ENCODE peak calls at places on chromosomes 11 and 22, in five cellular contexts. C is NCI-H460, R is non-pigmented ciliary epithelial cell, A is brain microvascular endothelial cell, S is MM.1S. J is an unnamed sample.

GRCh38 chr22:35476341-35476740 is 64.3 kb upstream of the RASD2 start:
- DNase-seq in C (no peak), R (no peak), A (peak), S (no peak), J (no peak)

GRCh38 chr22:19766506-19767426 is 6.2 kb downstream of the TBX1 start:
- DNase-seq in C (no peak), R (no peak), A (peak), S (peak), J (no peak)

GRCh38 chr11:94826415-94826814 is 58.3 kb downstream of the AMOTL1 start:
- DNase-seq in C (no peak), R (no peak), A (no peak), S (no peak), J (no peak)

GRCh38 chr22:50656122-50657070 is 16.2 kb upstream of the SHANK3 start:
- DNase-seq in C (no peak), R (no peak), A (no peak), S (no peak), J (no peak)

GRCh38 chr11:65726660-65727059 is 6.1 kb upstream of the RNASEH2C start:
- DNase-seq in C (no peak), R (no peak), A (no peak), S (no peak), J (no peak)

GRCh38 chr11:134033276-134033675 is 35.6 kb upstream of the JAM3 start:
- DNase-seq in C (no peak), R (no peak), A (no peak), S (no peak), J (peak)

GRCh38 chr11:61602775-61603569 is 22.1 kb upstream of the SYT7 start:
- DNase-seq in C (no peak), R (peak), A (peak), S (no peak), J (peak)

GRCh38 chr11:17721242-17721999 is 2.0 kb downstream of the MYOD1 start:
- DNase-seq in C (no peak), R (no peak), A (no peak), S (no peak), J (no peak)

GRCh38 chr11:2194877-2195755 is 23.5 kb upstream of the TH start:
- DNase-seq in C (no peak), R (no peak), A (peak), S (peak), J (peak)

J was measured in NCI-H524.